ENCODE peak calls at places on chromosomes 6 and 20, in ten cellular contexts. One of them, this sample, is unnamed.

GRCh38 chr6:135826225-135826804 is 25.2 kb upstream of the PDE7B start:
- DNase-seq in trophoblast cell: no peak
- DNase-seq in GF-D8: no peak
- DNase-seq in activated T-cell treated with anti-CD3 and anti-CD28 coated beads, Interleukin-2, amount 50 U/mL, for 24 hours: no peak
- DNase-seq in neural crest cell: no peak
- DNase-seq in NAMALWA: no peak
- DNase-seq in lower lobe of right lung: no peak
- DNase-seq in NCI-H510A treated with DMSO at 0.1 percent for 48 hours: no peak
- DNase-seq in GM10248: no peak
- DNase-seq in left ventricle myocardium superior: no peak
- DNase-seq in this sample: no peak

GRCh38 chr6:24943774-24944173 is 8.0 kb upstream of the RIPOR2 start:
- DNase-seq in neural crest cell: no peak
- DNase-seq in GF-D8: no peak
- DNase-seq in GM10248: no peak
- DNase-seq in trophoblast cell: no peak
- DNase-seq in lower lobe of right lung: no peak
- DNase-seq in activated T-cell treated with anti-CD3 and anti-CD28 coated beads, Interleukin-2, amount 50 U/mL, for 24 hours: no peak
- DNase-seq in left ventricle myocardium superior: no peak
- DNase-seq in NCI-H510A treated with DMSO at 0.1 percent for 48 hours: no peak
- DNase-seq in NAMALWA: no peak
- DNase-seq in this sample: no peak

GRCh38 chr6:137878810-137879285 is 11.8 kb downstream of the TNFAIP3 start:
- DNase-seq in left ventricle myocardium superior: peak
- DNase-seq in neural crest cell: peak
- DNase-seq in trophoblast cell: no peak
- DNase-seq in GF-D8: no peak
- DNase-seq in NAMALWA: no peak
- DNase-seq in lower lobe of right lung: peak
- DNase-seq in activated T-cell treated with anti-CD3 and anti-CD28 coated beads, Interleukin-2, amount 50 U/mL, for 24 hours: no peak
- DNase-seq in GM10248: no peak
- DNase-seq in NCI-H510A treated with DMSO at 0.1 percent for 48 hours: no peak
- DNase-seq in this sample: no peak

GRCh38 chr6:24856954-24857670 is 58.4 kb upstream of the ARMH2 start:
- DNase-seq in trophoblast cell: no peak
- DNase-seq in activated T-cell treated with anti-CD3 and anti-CD28 coated beads, Interleukin-2, amount 50 U/mL, for 24 hours: peak
- DNase-seq in neural crest cell: no peak
- DNase-seq in NAMALWA: peak
- DNase-seq in GF-D8: no peak
- DNase-seq in GM10248: no peak
- DNase-seq in left ventricle myocardium superior: no peak
- DNase-seq in lower lobe of right lung: no peak
- DNase-seq in NCI-H510A treated with DMSO at 0.1 percent for 48 hours: no peak
- DNase-seq in this sample: no peak

GRCh38 chr20:23317081-23317480 is 33.5 kb upstream of the NXT1 start:
- DNase-seq in NAMALWA: no peak
- DNase-seq in lower lobe of right lung: no peak
- DNase-seq in NCI-H510A treated with DMSO at 0.1 percent for 48 hours: no peak
- DNase-seq in GM10248: no peak
- DNase-seq in left ventricle myocardium superior: no peak
- DNase-seq in GF-D8: no peak
- DNase-seq in activated T-cell treated with anti-CD3 and anti-CD28 coated beads, Interleukin-2, amount 50 U/mL, for 24 hours: no peak
- DNase-seq in trophoblast cell: no peak
- DNase-seq in neural crest cell: no peak
- DNase-seq in this sample: no peak

GRCh38 chr6:20661721-20662120 is 127.5 kb downstream of the CDKAL1 start:
- DNase-seq in NAMALWA: no peak
- DNase-seq in trophoblast cell: no peak
- DNase-seq in activated T-cell treated with anti-CD3 and anti-CD28 coated beads, Interleukin-2, amount 50 U/mL, for 24 hours: no peak
- DNase-seq in NCI-H510A treated with DMSO at 0.1 percent for 48 hours: no peak
- DNase-seq in GM10248: no peak
- DNase-seq in lower lobe of right lung: no peak
- DNase-seq in neural crest cell: no peak
- DNase-seq in GF-D8: no peak
- DNase-seq in left ventricle myocardium superior: no peak
- DNase-seq in this sample: no peak

GRCh38 chr6:109052852-109053251 is 41.8 kb downstream of the SESN1 start:
- DNase-seq in left ventricle myocardium superior: no peak
- DNase-seq in GM10248: no peak
- DNase-seq in activated T-cell treated with anti-CD3 and anti-CD28 coated beads, Interleukin-2, amount 50 U/mL, for 24 hours: no peak
- DNase-seq in NCI-H510A treated with DMSO at 0.1 percent for 48 hours: no peak
- DNase-seq in neural crest cell: no peak
- DNase-seq in lower lobe of right lung: no peak
- DNase-seq in NAMALWA: no peak
- DNase-seq in trophoblast cell: no peak
- DNase-seq in GF-D8: no peak
- DNase-seq in this sample: no peak

GRCh38 chr6:31541059-31541657 is 645 bp downstream of the DDX39B start:
- DNase-seq in left ventricle myocardium superior: no peak
- DNase-seq in trophoblast cell: peak
- DNase-seq in NAMALWA: peak
- DNase-seq in activated T-cell treated with anti-CD3 and anti-CD28 coated beads, Interleukin-2, amount 50 U/mL, for 24 hours: peak
- DNase-seq in GM10248: peak
- DNase-seq in GF-D8: peak
- DNase-seq in lower lobe of right lung: no peak
- DNase-seq in neural crest cell: no peak
- DNase-seq in NCI-H510A treated with DMSO at 0.1 percent for 48 hours: peak
- DNase-seq in this sample: no peak

GRCh38 chr6:73285674-73286283 is 22.8 kb upstream of the KHDC1 start:
- DNase-seq in GF-D8: no peak
- DNase-seq in GM10248: no peak
- DNase-seq in trophoblast cell: no peak
- DNase-seq in NCI-H510A treated with DMSO at 0.1 percent for 48 hours: no peak
- DNase-seq in activated T-cell treated with anti-CD3 and anti-CD28 coated beads, Interleukin-2, amount 50 U/mL, for 24 hours: no peak
- DNase-seq in left ventricle myocardium superior: no peak
- DNase-seq in neural crest cell: no peak
- DNase-seq in NAMALWA: peak
- DNase-seq in lower lobe of right lung: no peak
- DNase-seq in this sample: no peak

This sample was measured in right lobe of liver.